ENCODE peak calls at places on chromosome 1, in nine cellular contexts. X, O, R, I, J, B, T, A and N are unnamed samples.

GRCh38 chr1:54007613-54008012 is 10.4 kb downstream of the LDLRAD1 start:
- DNase-seq in X (no peak), O (no peak), B (no peak), A (no peak), T (no peak), R (no peak), J (no peak), I (no peak), N (no peak)

GRCh38 chr1:221945669-221946068 is 203.8 kb upstream of the DUSP10 start:
- DNase-seq in B (no peak), X (no peak), O (no peak), I (no peak), J (no peak), T (no peak), A (no peak), R (no peak), N (no peak)

GRCh38 chr1:115129071-115129640 is 39.9 kb upstream of the TSPAN2 start:
- DNase-seq in J (no peak), X (peak; percentile 53), B (no peak), I (no peak), O (no peak), R (no peak), A (no peak), T (no peak), N (no peak)

GRCh38 chr1:30923597-30923996 is 15.0 kb upstream of the SDC3 start:
- DNase-seq in R (no peak), X (no peak), J (no peak), I (peak; percentile 73), B (peak; percentile 65), O (no peak), A (no peak), T (peak; percentile 31), N (no peak)

GRCh38 chr1:6045561-6045960 is at the start of gene KCNAB2:
- DNase-seq in X (no peak), J (no peak), R (no peak), I (no peak), O (no peak), A (no peak), B (no peak), T (no peak), N (no peak)

GRCh38 chr1:234980224-234980656 is 148.4 kb downstream of the TOMM20 start:
- DNase-seq in B (peak; percentile 85), O (no peak), I (no peak), X (no peak), J (no peak), T (no peak), R (no peak), A (no peak), N (no peak)

GRCh38 chr1:68202239-68202832 is 30.0 kb downstream of the WLS start:
- DNase-seq in A (no peak), I (no peak), B (peak; percentile 66), J (peak; percentile 32), X (no peak), R (no peak), O (no peak), T (peak; percentile 78), N (peak; percentile 15)

GRCh38 chr1:14625587-14626447 is 27.3 kb downstream of the KAZN start:
- DNase-seq in B (no peak), O (no peak), X (no peak), T (no peak), I (peak; percentile 42), A (no peak), J (no peak), R (no peak), N (no peak)

GRCh38 chr1:174344162-174344561 is 103.6 kb upstream of the GPR52 start:
- DNase-seq in O (no peak), T (no peak), J (no peak), R (no peak), B (no peak), I (no peak), A (no peak), X (no peak), N (no peak)

GRCh38 chr1:58735591-58735990 is 35.7 kb upstream of the MYSM1 start:
- DNase-seq in B (no peak), O (no peak), A (no peak), T (no peak), I (no peak), X (no peak), J (no peak), R (no peak), N (no peak)